ENCODE peak calls at places on chromosomes 16 and 17, in five cellular contexts. A is cardiac fibroblast, R is H9, S is AG04449, Y is right lobe of liver. K is an unnamed sample.

GRCh38 chr16:24635900-24636610 is 93.4 kb upstream of the TNRC6A start:
- DNase-seq in A (peak), R (no peak), S (peak), Y (peak), K (peak)

GRCh38 chr17:64174686-64175456 is 44.9 kb upstream of the ERN1 start:
- DNase-seq in A (peak), R (no peak), S (no peak), Y (no peak), K (no peak)

GRCh38 chr16:48611329-48612137 is 1.6 kb upstream of the N4BP1 start:
- DNase-seq in A (no peak), R (peak), S (no peak), Y (peak), K (no peak)

GRCh38 chr17:8673621-8674020 is 43.1 kb upstream of the MYH10 start:
- DNase-seq in A (peak), R (no peak), S (no peak), Y (no peak), K (no peak)

GRCh38 chr17:21104608-21105007 is 22.2 kb upstream of the DHRS7B start:
- DNase-seq in A (no peak), R (peak), S (no peak), Y (no peak), K (no peak)

GRCh38 chr17:36846410-36847292 is 90.6 kb upstream of the LHX1 start:
- DNase-seq in A (no peak), R (no peak), S (no peak), Y (no peak), K (no peak)

GRCh38 chr16:69494993-69495392 is 70.6 kb downstream of the CYB5B start:
- DNase-seq in A (peak), R (peak), S (no peak), Y (no peak), K (peak)

GRCh38 chr17:9038380-9038779 is 17.1 kb downstream of the NTN1 start:
- DNase-seq in A (no peak), R (no peak), S (no peak), Y (no peak), K (no peak)

GRCh38 chr17:78960945-78961344 is 18.8 kb downstream of the LGALS3BP start:
- DNase-seq in A (peak), R (no peak), S (no peak), Y (no peak), K (no peak)

GRCh38 chr17:1108810-1109605 is 70.8 kb downstream of the ABR start:
- DNase-seq in A (peak), R (no peak), S (no peak), Y (no peak), K (peak)

GRCh38 chr17:66348605-66349165 is 46.3 kb downstream of the PRKCA start:
- DNase-seq in A (peak), R (no peak), S (peak), Y (no peak), K (peak)

GRCh38 chr17:263773-264172 is 82.3 kb upstream of the DOC2B start:
- DNase-seq in A (no peak), R (no peak), S (no peak), Y (peak), K (no peak)

GRCh38 chr17:57432507-57433277 is 176.4 kb downstream of the MSI2 start:
- DNase-seq in A (no peak), R (no peak), S (no peak), Y (no peak), K (no peak)

GRCh38 chr16:88633684-88634140 is 4.7 kb upstream of the IL17C start:
- DNase-seq in A (no peak), R (peak), S (no peak), Y (no peak), K (no peak)

GRCh38 chr16:2244301-2244700 is 7.1 kb downstream of the ECI1 start:
- DNase-seq in A (no peak), R (peak), S (no peak), Y (no peak), K (no peak)

GRCh38 chr17:68601565-68602266 is 549 bp upstream of the FAM20A start:
- DNase-seq in A (no peak), R (no peak), S (no peak), Y (no peak), K (no peak)

GRCh38 chr17:80803451-80804428 is 187.9 kb upstream of the CHMP6 start:
- DNase-seq in A (no peak), R (peak), S (no peak), Y (peak), K (no peak)

GRCh38 chr16:11224096-11224893 is 31.7 kb downstream of the SOCS1 start:
- DNase-seq in A (no peak), R (peak), S (no peak), Y (peak), K (no peak)

GRCh38 chr16:57744646-57744903 is 9.0 kb downstream of the KATNB1 start:
- DNase-seq in A (no peak), R (no peak), S (no peak), Y (no peak), K (no peak)

GRCh38 chr16:75942351-75942750 is 216.1 kb upstream of the CPHXL start:
- DNase-seq in A (no peak), R (no peak), S (no peak), Y (no peak), K (no peak)

GRCh38 chr17:58120195-58120822 is 27.9 kb upstream of the OR4D1 start:
- DNase-seq in A (peak), R (peak), S (no peak), Y (no peak), K (peak)

GRCh38 chr17:32444301-32445074 is at the start of gene PSMD11:
- DNase-seq in A (peak), R (peak), S (peak), Y (peak), K (peak)
- TF ChIP-seq CTCF in A (peak), R (peak), S (peak), Y (peak), K (peak)

DNA sequence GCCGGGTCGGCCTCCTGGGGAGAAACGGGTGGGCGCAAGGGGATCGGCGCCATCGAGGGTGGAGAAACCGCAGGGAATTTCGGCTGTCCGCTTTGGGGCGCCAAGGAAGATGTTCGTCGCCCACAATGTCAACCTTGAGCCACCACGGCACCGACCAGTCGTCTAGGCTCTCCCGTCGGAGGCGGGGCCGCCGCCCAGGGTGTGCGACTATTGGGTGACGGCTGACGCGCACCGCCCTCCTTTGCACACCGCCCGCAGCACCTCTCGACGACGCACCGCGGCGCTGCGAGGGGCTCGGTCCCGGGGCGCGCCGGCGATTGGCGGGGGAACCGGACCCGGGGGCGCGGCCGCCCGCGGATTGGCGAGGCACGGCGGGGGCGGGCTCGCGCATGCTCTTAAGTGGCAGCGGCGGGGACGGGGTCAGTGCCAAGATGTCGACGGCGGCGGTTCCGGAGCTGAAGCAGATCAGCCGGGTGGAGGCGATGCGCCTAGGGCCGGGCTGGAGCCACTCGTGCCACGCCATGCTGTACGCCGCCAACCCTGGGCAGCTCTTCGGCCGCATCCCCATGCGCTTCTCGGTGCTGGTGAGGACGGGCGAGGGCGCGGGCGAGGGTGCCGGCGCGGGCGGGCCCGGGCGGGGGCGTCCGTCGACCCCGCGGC is at the start of gene NUDT16L1:
- DNase-seq in A (peak), R (peak), S (peak), Y (peak), K (peak)
- TF ChIP-seq CTCF in A (no peak), R (no peak), S (peak), Y (peak), K (no peak)

GRCh38 chr16:78196527-78196926 is 97.1 kb downstream of the WWOX start:
- DNase-seq in A (no peak), R (no peak), S (no peak), Y (no peak), K (no peak)

GRCh38 chr16:78195868-78196267 is 96.4 kb downstream of the WWOX start:
- DNase-seq in A (no peak), R (no peak), S (no peak), Y (no peak), K (no peak)

GRCh38 chr16:78192734-78193133 is 93.3 kb downstream of the WWOX start:
- DNase-seq in A (no peak), R (no peak), S (no peak), Y (no peak), K (no peak)

GRCh38 chr16:78198299-78198698 is 98.8 kb downstream of the WWOX start:
- DNase-seq in A (no peak), R (no peak), S (no peak), Y (no peak), K (no peak)

DNA sequence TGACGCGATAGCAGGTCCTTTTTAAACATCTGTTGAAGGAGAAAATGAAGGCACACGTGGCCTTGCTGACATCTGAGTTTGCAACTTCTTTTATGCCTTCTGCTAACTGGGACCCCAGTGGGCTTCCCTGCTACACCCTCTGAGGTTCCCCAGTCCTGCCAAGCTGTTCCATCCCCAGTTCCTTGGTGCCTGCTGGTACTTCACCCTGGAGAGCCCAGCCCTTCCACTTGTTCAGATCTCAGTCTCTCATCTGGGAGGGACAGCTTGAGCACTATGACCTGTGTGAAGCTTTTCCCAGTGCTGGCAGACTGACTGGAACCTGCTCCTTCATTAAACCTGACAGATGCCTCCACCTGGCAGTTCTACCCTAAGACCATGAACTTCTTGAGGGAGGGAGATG is 95.5 kb downstream of the WWOX start:
- DNase-seq in A (no peak), R (no peak), S (no peak), Y (no peak), K (no peak)
- TF ChIP-seq CTCF in A (no peak), R (no peak), S (no peak), Y (no peak), K (no peak)

GRCh38 chr17:7446669-7447068 is 1.8 kb downstream of the CHRNB1 start:
- DNase-seq in A (no peak), R (peak), S (no peak), Y (no peak), K (no peak)

GRCh38 chr17:7442142-7442541 is 2.7 kb upstream of the CHRNB1 start:
- DNase-seq in A (no peak), R (no peak), S (no peak), Y (no peak), K (no peak)

GRCh38 chr17:7444682-7445010 is 215 bp upstream of the CHRNB1 start:
- DNase-seq in A (no peak), R (no peak), S (no peak), Y (no peak), K (no peak)

GRCh38 chr17:7443499-7444485 is 1.1 kb upstream of the CHRNB1 start:
- DNase-seq in A (peak), R (no peak), S (no peak), Y (no peak), K (peak)

DNA sequence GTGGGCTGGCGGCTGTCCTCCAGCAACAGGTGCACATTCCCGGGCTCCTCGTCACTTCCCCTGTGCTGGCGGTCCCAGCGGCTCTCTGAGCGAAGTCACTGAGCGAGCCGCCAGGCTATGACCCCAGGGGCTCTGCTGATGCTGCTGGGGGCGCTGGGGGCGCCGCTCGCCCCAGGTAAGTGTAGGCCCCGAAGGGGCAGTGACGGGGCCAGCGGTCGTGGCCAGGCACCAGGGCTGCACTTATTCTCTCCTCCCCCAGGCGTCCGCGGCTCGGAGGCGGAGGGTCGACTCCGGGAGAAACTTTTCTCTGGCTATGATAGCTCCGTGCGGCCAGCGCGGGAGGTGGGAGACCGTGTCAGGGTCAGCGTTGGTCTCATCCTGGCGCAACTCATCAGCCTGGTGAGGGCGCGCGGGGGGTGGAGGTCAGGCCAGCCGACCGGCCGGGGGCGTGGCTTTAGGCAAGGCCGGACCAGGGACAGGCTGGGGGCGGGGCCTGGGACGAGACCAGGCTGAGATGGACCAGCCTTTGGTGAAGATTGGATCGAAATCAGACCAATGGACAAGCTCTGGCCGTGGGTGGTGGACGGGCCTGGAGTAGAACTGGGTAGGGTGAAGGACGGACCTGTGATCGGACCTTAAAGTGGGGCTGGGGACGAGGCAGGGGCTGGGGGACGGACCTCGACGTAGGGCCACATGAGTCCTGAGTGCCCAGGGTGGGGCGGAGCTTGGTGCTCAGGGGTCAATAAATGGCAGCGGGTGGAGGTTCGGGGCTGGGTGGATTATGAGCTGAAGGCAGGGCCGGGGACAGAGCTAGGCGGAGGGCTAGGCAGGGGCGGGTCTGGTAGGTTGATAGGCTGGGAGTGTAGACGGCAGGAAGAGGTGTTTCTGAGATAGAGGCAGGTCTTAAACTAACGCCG is at the start of gene CHRNB1:
- DNase-seq in A (peak), R (peak), S (no peak), Y (peak), K (no peak)
- TF ChIP-seq CTCF in A (no peak), R (peak), S (no peak), Y (no peak), K (no peak)

GRCh38 chr16:15608398-15609285 is 34.3 kb downstream of the MARF1 start:
- DNase-seq in A (peak), R (no peak), S (no peak), Y (no peak), K (no peak)
- TF ChIP-seq CTCF in A (no peak), R (no peak), S (no peak), Y (peak), K (no peak)

K was measured in PC-3.